ENCODE peak calls at places on chromosomes 16 and 17, in seven cellular contexts. R is H9, T is IMR-90, C is mesendoderm, Y is H1, F is trophoblast cell, K is mesenchymal stem cell. N is an unnamed sample.

GRCh38 chr17:79632432-79632735 is 21.5 kb upstream of the RBFOX3 start:
- DNase-seq in R (peak), Y (no peak), C (no peak), T (no peak), K (no peak), F (no peak), N (no peak)

GRCh38 chr17:41869426-41869825 is 4.2 kb upstream of the KLHL11 start:
- DNase-seq in C (no peak), F (no peak), Y (no peak), R (no peak), T (no peak), K (no peak), N (no peak)

GRCh38 chr17:74369221-74369620 is 1.9 kb downstream of the GPR142 start:
- DNase-seq in R (peak), T (no peak), C (no peak), K (no peak), Y (no peak), F (no peak), N (no peak)

GRCh38 chr16:88599825-88600538 is 29.8 kb downstream of the ZC3H18 start:
- DNase-seq in T (no peak), C (no peak), R (no peak), F (no peak), Y (no peak), K (no peak), N (no peak)

GRCh38 chr17:73943416-73943770 is 260.1 kb upstream of the RPL38 start:
- DNase-seq in T (no peak), F (no peak), C (no peak), R (no peak), K (no peak), Y (no peak), N (no peak)

GRCh38 chr17:45663772-45664171 is 120.3 kb upstream of the CRHR1 start:
- DNase-seq in Y (no peak), R (no peak), F (no peak), T (no peak), C (no peak), K (no peak), N (no peak)

GRCh38 chr17:9079461-9080103 is 58.3 kb downstream of the NTN1 start:
- DNase-seq in Y (no peak), R (no peak), K (no peak), T (no peak), C (no peak), F (no peak), N (no peak)

GRCh38 chr16:70460737-70461261 is 6.4 kb downstream of the FCSK start:
- DNase-seq in Y (no peak), K (peak), C (peak), R (no peak), T (peak), F (no peak), N (no peak)

GRCh38 chr17:77133087-77133633 is 7.6 kb upstream of the SEC14L1 start:
- DNase-seq in Y (no peak), C (no peak), T (no peak), F (no peak), K (no peak), R (no peak), N (no peak)

GRCh38 chr16:50665128-50665878 is 15.8 kb downstream of the SNX20 start:
- DNase-seq in C (peak), Y (peak), F (peak), K (peak), T (peak), R (peak), N (peak)

GRCh38 chr17:2067048-2067452 is 12.1 kb downstream of the HIC1 start:
- DNase-seq in C (no peak), R (no peak), K (peak), F (no peak), Y (no peak), T (no peak), N (no peak)

GRCh38 chr16:27779719-27780161 is 229.8 kb downstream of the KATNIP start:
- DNase-seq in F (peak), C (peak), R (peak), K (no peak), T (peak), Y (peak), N (peak)

GRCh38 chr17:5416886-5417285 is 2.6 kb downstream of the NUP88 start:
- DNase-seq in R (no peak), K (no peak), C (no peak), Y (no peak), T (no peak), F (no peak), N (no peak)

GRCh38 chr16:66255647-66256046 is 110.8 kb upstream of the CDH5 start:
- DNase-seq in T (no peak), R (no peak), C (peak), Y (no peak), F (no peak), K (no peak), N (no peak)

GRCh38 chr17:10224592-10225195 is 26.3 kb upstream of the GAS7 start:
- DNase-seq in Y (no peak), T (no peak), K (no peak), R (no peak), C (no peak), F (no peak), N (no peak)

GRCh38 chr17:17151962-17152361 is 54.2 kb downstream of the PLD6 start:
- DNase-seq in K (peak), C (no peak), R (no peak), T (peak), Y (no peak), F (no peak), N (no peak)

GRCh38 chr17:35259001-35259400 is 16.1 kb downstream of the SLFN5 start:
- DNase-seq in R (peak), Y (no peak), T (no peak), C (no peak), K (no peak), F (no peak), N (no peak)

GRCh38 chr17:50947844-50948514 is 81.8 kb upstream of the TOB1 start:
- DNase-seq in C (no peak), R (no peak), Y (no peak), T (no peak), F (no peak), K (no peak), N (no peak)

GRCh38 chr16:72560617-72561016 is 388.7 kb upstream of the PMFBP1 start:
- DNase-seq in F (no peak), C (no peak), Y (no peak), T (no peak), R (no peak), K (peak), N (no peak)

GRCh38 chr16:51508813-51509212 is 357.7 kb upstream of the SALL1 start:
- DNase-seq in F (no peak), C (no peak), Y (no peak), R (no peak), K (peak), T (peak), N (no peak)

GRCh38 chr16:50841081-50841886 is 99.4 kb downstream of the CYLD start:
- DNase-seq in Y (no peak), F (no peak), T (no peak), C (peak), R (peak), K (no peak), N (no peak)

GRCh38 chr16:23134274-23134673 is 15.0 kb downstream of the USP31 start:
- DNase-seq in K (no peak), T (no peak), F (no peak), Y (no peak), C (no peak), R (no peak), N (no peak)

GRCh38 chr16:89200124-89200849 is at the start of gene SLC22A31:
- DNase-seq in F (no peak), Y (no peak), T (no peak), K (no peak), C (peak), R (peak), N (no peak)

GRCh38 chr16:15861996-15862395 is 5.2 kb upstream of the MYH11 start:
- DNase-seq in R (no peak), T (no peak), F (no peak), C (no peak), Y (no peak), K (no peak), N (no peak)

GRCh38 chr17:3535253-3535995 is 22.2 kb downstream of the TRPV3 start:
- DNase-seq in R (peak), K (peak), C (peak), F (no peak), Y (peak), T (peak), N (peak)

GRCh38 chr17:62987136-62987535 is 21.1 kb downstream of the TANC2 start:
- DNase-seq in Y (no peak), F (no peak), T (no peak), R (peak), K (no peak), C (peak), N (no peak)

GRCh38 chr17:64306850-64307463 is 43.9 kb upstream of the TEX2 start:
- DNase-seq in R (peak), T (peak), F (peak), C (peak), Y (peak), K (peak), N (peak)

GRCh38 chr17:43877031-43877430 is 30.1 kb downstream of the CD300LG start:
- DNase-seq in R (no peak), F (no peak), C (no peak), T (no peak), Y (no peak), K (no peak), N (no peak)

GRCh38 chr17:17813055-17813724 is 23.6 kb downstream of the SREBF1 start:
- DNase-seq in T (no peak), Y (no peak), C (no peak), R (no peak), K (no peak), F (no peak), N (no peak)

GRCh38 chr17:2563061-2563460 is 30.4 kb upstream of the PAFAH1B1 start:
- DNase-seq in R (no peak), C (peak), K (no peak), T (no peak), Y (no peak), F (no peak), N (no peak)

GRCh38 chr17:79633154-79633553 is 22.3 kb upstream of the RBFOX3 start:
- DNase-seq in T (no peak), Y (no peak), C (no peak), R (peak), K (no peak), F (no peak), N (no peak)

GRCh38 chr17:31511176-31511540 is 119.7 kb downstream of the RAB11FIP4 start:
- DNase-seq in R (no peak), K (no peak), C (no peak), Y (no peak), F (no peak), T (no peak), N (no peak)

GRCh38 chr16:2776500-2777139 is 460 bp downstream of the ELOB start:
- DNase-seq in F (peak), K (peak), T (no peak), R (no peak), C (peak), Y (no peak), N (peak)

GRCh38 chr16:68401871-68402747 is 46.2 kb downstream of the SMPD3 start:
- DNase-seq in Y (no peak), F (peak), C (no peak), T (peak), R (no peak), K (peak), N (no peak)

DNA sequence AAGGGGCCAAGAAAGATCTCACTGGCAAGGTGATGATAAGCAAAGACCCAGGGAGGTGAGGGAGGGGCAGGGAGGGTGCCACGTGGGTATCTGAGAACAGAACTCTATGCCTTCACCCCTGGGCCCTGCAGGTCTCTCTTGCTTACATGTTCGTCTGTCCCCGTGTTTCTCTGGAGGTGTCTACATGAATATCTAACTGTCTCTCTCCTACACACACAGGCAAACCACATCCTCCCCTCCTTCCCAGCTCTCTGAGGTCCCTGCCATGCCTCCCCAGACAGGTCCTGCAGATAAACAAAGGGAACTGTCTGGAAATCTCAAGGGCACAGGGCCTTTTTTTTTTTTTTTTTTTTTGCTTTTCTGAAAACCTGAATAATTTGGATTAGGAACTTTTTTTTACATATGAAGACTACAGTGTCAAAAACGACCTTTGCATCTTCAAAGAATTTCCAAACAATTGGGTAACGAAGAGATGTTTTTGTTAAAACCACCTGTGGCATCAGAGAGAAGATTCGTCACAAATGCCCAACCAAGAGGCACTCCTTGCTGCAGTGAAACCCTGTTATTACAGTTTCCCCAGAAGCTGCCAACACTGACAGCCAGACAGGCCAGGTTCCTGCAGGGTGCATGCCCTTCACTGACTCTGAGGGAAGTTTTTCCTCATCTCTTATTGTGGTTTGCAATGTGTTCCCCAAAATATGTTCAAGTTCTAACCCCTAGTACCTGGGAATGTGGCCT is 17.8 kb downstream of the PLLP start:
- DNase-seq in R (no peak), C (no peak), F (no peak), K (no peak), Y (no peak), T (no peak), N (no peak)
- H3K27ac ChIP-seq in R (no peak), C (no peak), F (no peak), K (no peak), Y (no peak), T (no peak), N (no peak)

GRCh38 chr16:12155235-12155634 is 178.7 kb downstream of the SNX29 start:
- DNase-seq in C (no peak), Y (no peak), R (no peak), K (no peak), F (no peak), T (no peak), N (no peak)
- H3K18ac ChIP-seq in C (no peak), Y (no peak), R (no peak), K (no peak), F (no peak), T (no peak), N (no peak)

GRCh38 chr17:29706045-29706431 is 83.3 kb upstream of the CORO6 start:
- DNase-seq in C (no peak), F (no peak), Y (no peak), K (no peak), R (no peak), T (no peak), N (no peak)
- H3K27ac ChIP-seq in C (no peak), F (no peak), Y (no peak), K (no peak), R (no peak), T (no peak), N (no peak)

GRCh38 chr16:73735018-73735417 is 561.6 kb upstream of the PSMD7 start:
- DNase-seq in C (no peak), F (peak), K (peak), Y (no peak), R (no peak), T (peak), N (no peak)

GRCh38 chr16:73732681-73733080 is 563.9 kb upstream of the PSMD7 start:
- DNase-seq in Y (no peak), F (no peak), C (no peak), R (no peak), T (no peak), K (no peak), N (no peak)

GRCh38 chr16:73737637-73738036 is 559.0 kb upstream of the PSMD7 start:
- DNase-seq in Y (no peak), T (no peak), R (no peak), K (no peak), C (peak), F (no peak), N (no peak)

GRCh38 chr16:73739049-73739769 is 557.4 kb upstream of the PSMD7 start:
- DNase-seq in K (no peak), C (no peak), F (peak), T (no peak), R (no peak), Y (no peak), N (no peak)

DNA sequence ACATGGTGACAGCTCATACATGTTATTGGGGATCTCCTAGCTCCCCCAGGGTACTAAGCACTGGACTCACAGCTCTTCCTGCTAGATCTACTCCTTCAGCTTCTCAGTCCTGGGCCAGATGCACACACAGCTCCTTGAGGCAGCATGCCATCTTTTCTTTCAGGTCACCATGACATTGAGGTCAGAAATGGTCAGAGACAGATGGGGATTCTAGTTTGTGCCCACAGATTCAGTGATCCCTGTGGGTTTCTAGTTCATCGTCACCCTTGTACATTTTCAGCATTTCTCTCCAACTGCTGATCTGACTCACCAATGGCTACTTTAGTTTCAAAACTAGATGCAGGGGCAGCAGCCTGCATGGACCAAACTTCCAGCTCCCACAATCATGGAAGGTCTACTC is 560.7 kb upstream of the PSMD7 start:
- DNase-seq in C (no peak), K (no peak), R (no peak), Y (no peak), F (no peak), T (no peak), N (no peak)
- H3K18ac ChIP-seq in C (no peak), K (no peak), R (no peak), Y (no peak), F (no peak), T (no peak), N (no peak)

GRCh38 chr17:49422714-49423113 is 8.0 kb upstream of the PHB1 start:
- DNase-seq in R (no peak), K (no peak), C (no peak), Y (no peak), F (no peak), T (no peak), N (no peak)

DNA sequence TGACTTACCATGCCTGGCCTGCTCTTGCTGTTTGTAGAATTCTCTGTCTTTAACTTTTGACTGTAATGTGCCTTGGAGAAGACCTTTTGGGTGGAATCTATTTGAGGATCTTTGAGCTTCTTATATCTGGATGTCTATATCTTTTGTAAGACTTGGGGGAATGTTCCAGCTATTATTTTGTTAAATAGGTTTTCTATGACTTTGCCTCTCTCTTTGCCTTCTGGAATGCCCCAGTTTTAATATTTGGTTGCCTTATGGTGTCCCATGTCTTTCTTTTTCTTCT is 10.3 kb upstream of the PHB1 start:
- DNase-seq in F (no peak), C (no peak), R (no peak), T (no peak), K (no peak), Y (no peak), N (no peak)
- H3K27ac ChIP-seq in F (no peak), C (no peak), R (no peak), T (no peak), K (no peak), Y (no peak), N (no peak)

GRCh38 chr17:33127706-33128105 is 136.1 kb downstream of the SPACA3 start:
- DNase-seq in R (no peak), T (no peak), F (no peak), K (no peak), C (no peak), Y (no peak), N (no peak)

GRCh38 chr17:33124871-33125551 is 133.4 kb downstream of the SPACA3 start:
- DNase-seq in C (no peak), K (no peak), F (no peak), Y (no peak), R (no peak), T (no peak), N (no peak)

GRCh38 chr17:33124185-33124584 is 132.5 kb downstream of the SPACA3 start:
- DNase-seq in R (no peak), C (no peak), T (no peak), Y (no peak), K (no peak), F (no peak), N (no peak)

GRCh38 chr17:33126086-33126485 is 134.4 kb downstream of the SPACA3 start:
- DNase-seq in T (no peak), F (no peak), Y (no peak), R (no peak), K (no peak), C (no peak), N (no peak)

DNA sequence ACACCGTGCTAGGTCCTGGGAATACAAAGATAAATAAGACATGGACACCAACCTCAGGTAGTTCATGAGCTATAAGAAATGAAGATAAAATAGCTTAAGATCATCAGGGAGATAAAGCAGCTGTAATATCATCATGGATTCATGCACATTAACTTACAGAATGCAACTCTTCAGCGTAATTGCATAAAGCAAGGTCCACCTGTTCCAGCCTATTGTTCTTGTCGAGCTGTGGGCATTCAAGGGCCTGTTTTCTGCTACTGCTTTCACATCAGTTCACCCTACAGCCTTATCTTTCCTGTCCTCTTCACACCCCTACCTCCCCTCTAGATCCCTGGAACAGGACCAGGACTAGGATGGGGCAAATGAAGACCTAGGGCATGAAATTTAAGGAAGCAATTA is 133.9 kb downstream of the SPACA3 start:
- DNase-seq in Y (no peak), T (no peak), C (no peak), F (no peak), K (no peak), R (no peak), N (no peak)
- H3K18ac ChIP-seq in Y (no peak), T (no peak), C (no peak), F (no peak), K (no peak), R (no peak), N (no peak)

GRCh38 chr17:72467841-72468653 is 347.2 kb downstream of the SOX9 start:
- DNase-seq in T (no peak), K (peak), C (peak), F (no peak), R (peak), Y (no peak), N (no peak)
- H3K27ac ChIP-seq in T (no peak), K (peak), C (no peak), F (no peak), R (no peak), Y (no peak), N (no peak)

GRCh38 chr16:85150331-85150940 is 38.2 kb upstream of the CIBAR2 start:
- DNase-seq in Y (no peak), F (no peak), C (no peak), R (no peak), K (no peak), T (no peak), N (no peak)
- H3K18ac ChIP-seq in Y (no peak), F (no peak), C (no peak), R (no peak), K (peak), T (peak), N (peak)

DNA sequence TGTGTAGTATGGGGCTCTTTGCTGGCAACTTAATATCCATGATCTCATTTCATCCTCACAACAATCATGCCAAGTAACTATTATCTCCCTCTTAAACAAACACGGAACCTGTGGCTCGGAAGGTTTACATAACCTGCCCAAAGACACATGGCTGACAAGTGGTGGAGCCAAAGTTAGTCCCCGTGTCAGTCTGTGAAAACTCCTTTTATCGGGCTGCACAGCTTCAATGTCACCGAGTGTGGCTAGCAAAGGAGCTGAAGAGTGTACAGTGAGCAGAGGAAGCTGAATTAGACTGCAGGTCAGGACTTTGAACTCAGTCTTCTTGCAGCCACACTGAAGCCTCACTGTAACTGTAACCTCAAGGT is 80.3 kb downstream of the PARN start:
- DNase-seq in C (no peak), T (no peak), K (no peak), Y (no peak), F (no peak), R (no peak), N (no peak)
- H3K27ac ChIP-seq in C (no peak), T (no peak), K (peak), Y (no peak), F (no peak), R (no peak), N (no peak)

N was measured in neuronal stem cell.